ENCODE peak calls at places on chromosomes 13 and 19, in six cellular contexts. One of them, this sample, is unnamed.

GRCh38 chr19:41298327-41298964 is 11.5 kb upstream of the CCDC97 start:
- DNase-seq in left ventricle myocardium inferior: peak
- DNase-seq in A549: no peak
- DNase-seq in RWPE1: no peak
- DNase-seq in left lung: peak
- DNase-seq in PC-3: no peak
- DNase-seq in this sample: no peak

GRCh38 chr19:17787274-17787913 is 7.5 kb upstream of the B3GNT3 start:
- DNase-seq in left ventricle myocardium inferior: no peak
- DNase-seq in A549: no peak
- DNase-seq in RWPE1: no peak
- DNase-seq in left lung: no peak
- DNase-seq in PC-3: no peak
- DNase-seq in this sample: no peak

GRCh38 chr19:55452381-55453325 is 8.8 kb downstream of the ISOC2 start:
- DNase-seq in left ventricle myocardium inferior: peak
- DNase-seq in A549: peak
- DNase-seq in RWPE1: peak
- DNase-seq in left lung: no peak
- DNase-seq in PC-3: peak
- DNase-seq in this sample: no peak

GRCh38 chr13:51549050-51549449 is 35.2 kb upstream of the WDFY2 start:
- DNase-seq in left ventricle myocardium inferior: no peak
- DNase-seq in A549: peak
- DNase-seq in RWPE1: no peak
- DNase-seq in left lung: peak
- DNase-seq in PC-3: no peak
- DNase-seq in this sample: no peak

GRCh38 chr13:94416454-94417080 is 62.9 kb downstream of the DCT start:
- DNase-seq in left ventricle myocardium inferior: no peak
- DNase-seq in A549: peak
- DNase-seq in RWPE1: no peak
- DNase-seq in left lung: no peak
- DNase-seq in PC-3: peak
- DNase-seq in this sample: no peak

GRCh38 chr13:32838985-32839384 is 177.2 kb upstream of the KL start:
- DNase-seq in left ventricle myocardium inferior: no peak
- DNase-seq in A549: peak
- DNase-seq in RWPE1: no peak
- DNase-seq in left lung: no peak
- DNase-seq in PC-3: peak
- DNase-seq in this sample: peak

GRCh38 chr13:45269204-45269603 is 68.4 kb upstream of the KCTD4 start:
- DNase-seq in left ventricle myocardium inferior: no peak
- DNase-seq in A549: no peak
- DNase-seq in RWPE1: no peak
- DNase-seq in left lung: no peak
- DNase-seq in PC-3: peak
- DNase-seq in this sample: no peak

GRCh38 chr19:54430306-54431254 is 15.3 kb downstream of the TTYH1 start:
- DNase-seq in left ventricle myocardium inferior: peak
- DNase-seq in A549: peak
- DNase-seq in RWPE1: peak
- DNase-seq in left lung: no peak
- DNase-seq in PC-3: peak
- DNase-seq in this sample: peak

GRCh38 chr19:52602931-52603330 is 32.8 kb downstream of the ZNF701 start:
- DNase-seq in left ventricle myocardium inferior: no peak
- DNase-seq in A549: no peak
- DNase-seq in RWPE1: peak
- DNase-seq in left lung: no peak
- DNase-seq in PC-3: peak
- DNase-seq in this sample: no peak

GRCh38 chr19:39411006-39411831 is 1.2 kb upstream of the PLEKHG2 start:
- DNase-seq in left ventricle myocardium inferior: no peak
- DNase-seq in A549: peak
- DNase-seq in RWPE1: no peak
- DNase-seq in left lung: peak
- DNase-seq in PC-3: no peak
- DNase-seq in this sample: no peak

GRCh38 chr19:16889883-16890460 is 1.2 kb downstream of the F2RL3 start:
- DNase-seq in left ventricle myocardium inferior: no peak
- DNase-seq in A549: no peak
- DNase-seq in RWPE1: no peak
- DNase-seq in left lung: no peak
- DNase-seq in PC-3: no peak
- DNase-seq in this sample: no peak

GRCh38 chr13:36261976-36262375 is 35.6 kb downstream of the CCDC169 start:
- DNase-seq in left ventricle myocardium inferior: no peak
- DNase-seq in A549: no peak
- DNase-seq in RWPE1: no peak
- DNase-seq in left lung: no peak
- DNase-seq in PC-3: no peak
- DNase-seq in this sample: no peak

GRCh38 chr19:19406878-19407639 is 1.6 kb downstream of the GATAD2A start:
- DNase-seq in left ventricle myocardium inferior: no peak
- DNase-seq in A549: peak
- DNase-seq in RWPE1: no peak
- DNase-seq in left lung: peak
- DNase-seq in PC-3: peak
- DNase-seq in this sample: no peak

GRCh38 chr13:77048592-77048991 is 21.6 kb upstream of the FBXL3 start:
- DNase-seq in left ventricle myocardium inferior: no peak
- DNase-seq in A549: no peak
- DNase-seq in RWPE1: no peak
- DNase-seq in left lung: no peak
- DNase-seq in PC-3: no peak
- DNase-seq in this sample: no peak

DNA sequence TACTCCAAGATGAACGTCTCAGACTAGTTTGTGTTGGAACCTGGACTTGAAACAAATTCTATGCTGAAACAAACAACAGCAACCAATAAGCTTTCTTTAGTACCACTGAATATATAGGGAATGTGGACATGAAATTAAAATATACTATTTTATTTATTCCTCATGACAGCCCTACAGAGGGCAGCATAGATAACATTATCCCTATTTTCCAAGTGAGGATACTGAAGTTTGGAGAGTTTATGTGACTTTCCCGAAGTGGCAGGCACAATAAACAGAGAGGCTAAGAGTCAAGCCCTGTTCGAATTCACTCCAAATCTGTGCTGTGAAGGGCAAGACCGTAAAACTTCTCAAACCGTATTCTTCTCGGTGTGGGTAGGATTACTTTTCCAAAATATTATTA is 509.9 kb upstream of the GPC6 start:
- DNase-seq in left ventricle myocardium inferior: no peak
- DNase-seq in A549: no peak
- DNase-seq in RWPE1: no peak
- DNase-seq in left lung: no peak
- DNase-seq in PC-3: peak
- DNase-seq in this sample: no peak
- TF ChIP-seq CTCF in left ventricle myocardium inferior: peak
- TF ChIP-seq CTCF in A549: no peak
- TF ChIP-seq CTCF in RWPE1: no peak
- TF ChIP-seq CTCF in left lung: no peak
- TF ChIP-seq CTCF in PC-3: peak
- TF ChIP-seq CTCF in this sample: no peak

GRCh38 chr13:102724923-102725322 is 30.1 kb upstream of the METTL21C start:
- DNase-seq in left ventricle myocardium inferior: no peak
- DNase-seq in A549: peak
- DNase-seq in RWPE1: peak
- DNase-seq in left lung: no peak
- DNase-seq in PC-3: peak
- DNase-seq in this sample: no peak
- TF ChIP-seq CTCF in left ventricle myocardium inferior: peak
- TF ChIP-seq CTCF in A549: peak
- TF ChIP-seq CTCF in RWPE1: peak
- TF ChIP-seq CTCF in left lung: peak
- TF ChIP-seq CTCF in PC-3: peak
- TF ChIP-seq CTCF in this sample: no peak

GRCh38 chr19:34343751-34344150 is 21.2 kb upstream of the GPI start:
- DNase-seq in left ventricle myocardium inferior: no peak
- DNase-seq in A549: no peak
- DNase-seq in RWPE1: no peak
- DNase-seq in left lung: no peak
- DNase-seq in PC-3: no peak
- DNase-seq in this sample: no peak

GRCh38 chr19:34347561-34348165 is 17.3 kb upstream of the GPI start:
- DNase-seq in left ventricle myocardium inferior: no peak
- DNase-seq in A549: no peak
- DNase-seq in RWPE1: no peak
- DNase-seq in left lung: no peak
- DNase-seq in PC-3: no peak
- DNase-seq in this sample: no peak

GRCh38 chr19:34341935-34342680 is 22.9 kb upstream of the GPI start:
- DNase-seq in left ventricle myocardium inferior: no peak
- DNase-seq in A549: no peak
- DNase-seq in RWPE1: no peak
- DNase-seq in left lung: no peak
- DNase-seq in PC-3: no peak
- DNase-seq in this sample: no peak

GRCh38 chr19:34348899-34349487 is 16.0 kb upstream of the GPI start:
- DNase-seq in left ventricle myocardium inferior: no peak
- DNase-seq in A549: no peak
- DNase-seq in RWPE1: no peak
- DNase-seq in left lung: no peak
- DNase-seq in PC-3: no peak
- DNase-seq in this sample: no peak

GRCh38 chr19:34345934-34346333 is 19.1 kb upstream of the GPI start:
- DNase-seq in left ventricle myocardium inferior: peak
- DNase-seq in A549: peak
- DNase-seq in RWPE1: peak
- DNase-seq in left lung: peak
- DNase-seq in PC-3: peak
- DNase-seq in this sample: peak
- TF ChIP-seq CTCF in left ventricle myocardium inferior: peak
- TF ChIP-seq CTCF in A549: peak
- TF ChIP-seq CTCF in RWPE1: peak
- TF ChIP-seq CTCF in left lung: peak
- TF ChIP-seq CTCF in PC-3: peak
- TF ChIP-seq CTCF in this sample: peak

GRCh38 chr13:110511509-110512181 is 49.9 kb downstream of the RAB20 start:
- DNase-seq in left ventricle myocardium inferior: no peak
- DNase-seq in A549: no peak
- DNase-seq in RWPE1: no peak
- DNase-seq in left lung: no peak
- DNase-seq in PC-3: no peak
- DNase-seq in this sample: no peak
- TF ChIP-seq CTCF in left ventricle myocardium inferior: no peak
- TF ChIP-seq CTCF in A549: no peak
- TF ChIP-seq CTCF in RWPE1: no peak
- TF ChIP-seq CTCF in left lung: no peak
- TF ChIP-seq CTCF in PC-3: no peak
- TF ChIP-seq CTCF in this sample: no peak

DNA sequence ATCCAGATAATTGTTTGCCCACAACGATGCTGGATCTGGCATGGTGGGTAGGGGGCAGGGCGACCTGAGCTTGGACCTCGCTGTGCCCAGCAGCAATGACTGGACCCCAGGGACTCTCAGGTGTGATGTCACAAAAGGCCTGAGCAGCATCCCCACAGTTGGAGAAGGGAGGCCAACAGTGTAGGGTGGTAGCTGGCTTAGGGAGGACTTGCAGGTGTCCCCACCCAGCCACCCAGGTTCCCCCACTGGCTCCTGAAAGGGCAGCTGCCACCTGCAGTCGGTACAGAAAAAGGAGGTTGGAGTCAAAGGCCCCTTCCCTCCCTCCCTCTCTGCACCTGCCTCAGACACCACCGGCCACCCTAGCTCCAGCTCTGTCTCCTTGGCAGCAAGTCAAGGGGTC is at the start of gene PCP2:
- DNase-seq in left ventricle myocardium inferior: no peak
- DNase-seq in A549: no peak
- DNase-seq in RWPE1: no peak
- DNase-seq in left lung: no peak
- DNase-seq in PC-3: no peak
- DNase-seq in this sample: no peak
- TF ChIP-seq CTCF in left ventricle myocardium inferior: no peak
- TF ChIP-seq CTCF in A549: no peak
- TF ChIP-seq CTCF in RWPE1: no peak
- TF ChIP-seq CTCF in left lung: no peak
- TF ChIP-seq CTCF in PC-3: no peak
- TF ChIP-seq CTCF in this sample: no peak

DNA sequence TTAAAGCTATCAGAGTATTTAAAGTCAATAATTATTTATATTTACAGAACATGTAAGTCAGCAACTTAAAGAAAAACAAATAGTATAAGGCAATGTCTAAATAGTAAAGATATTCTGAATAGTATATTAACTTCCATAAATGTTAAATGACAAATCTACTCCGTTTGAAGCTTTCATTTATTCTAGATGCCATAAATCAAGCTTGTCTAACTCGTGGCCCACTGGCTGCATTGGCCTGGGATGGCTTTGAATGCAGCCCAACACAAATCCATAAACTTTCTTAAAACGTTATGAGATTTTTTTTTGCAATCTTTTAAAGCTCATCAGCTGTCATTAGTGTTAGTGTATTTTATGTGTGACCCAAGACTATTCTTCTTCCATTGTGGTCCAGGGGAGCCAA is 1117.1 kb upstream of the PCDH9 start:
- DNase-seq in left ventricle myocardium inferior: no peak
- DNase-seq in A549: no peak
- DNase-seq in RWPE1: no peak
- DNase-seq in left lung: no peak
- DNase-seq in PC-3: no peak
- DNase-seq in this sample: no peak
- TF ChIP-seq CTCF in left ventricle myocardium inferior: no peak
- TF ChIP-seq CTCF in A549: no peak
- TF ChIP-seq CTCF in RWPE1: no peak
- TF ChIP-seq CTCF in left lung: no peak
- TF ChIP-seq CTCF in PC-3: no peak
- TF ChIP-seq CTCF in this sample: no peak

GRCh38 chr19:28012361-28012760 is 1200.6 kb downstream of the UQCRFS1 start:
- DNase-seq in left ventricle myocardium inferior: no peak
- DNase-seq in A549: no peak
- DNase-seq in RWPE1: no peak
- DNase-seq in left lung: no peak
- DNase-seq in PC-3: no peak
- DNase-seq in this sample: no peak
- TF ChIP-seq CTCF in left ventricle myocardium inferior: no peak
- TF ChIP-seq CTCF in A549: no peak
- TF ChIP-seq CTCF in RWPE1: no peak
- TF ChIP-seq CTCF in left lung: no peak
- TF ChIP-seq CTCF in PC-3: no peak
- TF ChIP-seq CTCF in this sample: no peak

DNA sequence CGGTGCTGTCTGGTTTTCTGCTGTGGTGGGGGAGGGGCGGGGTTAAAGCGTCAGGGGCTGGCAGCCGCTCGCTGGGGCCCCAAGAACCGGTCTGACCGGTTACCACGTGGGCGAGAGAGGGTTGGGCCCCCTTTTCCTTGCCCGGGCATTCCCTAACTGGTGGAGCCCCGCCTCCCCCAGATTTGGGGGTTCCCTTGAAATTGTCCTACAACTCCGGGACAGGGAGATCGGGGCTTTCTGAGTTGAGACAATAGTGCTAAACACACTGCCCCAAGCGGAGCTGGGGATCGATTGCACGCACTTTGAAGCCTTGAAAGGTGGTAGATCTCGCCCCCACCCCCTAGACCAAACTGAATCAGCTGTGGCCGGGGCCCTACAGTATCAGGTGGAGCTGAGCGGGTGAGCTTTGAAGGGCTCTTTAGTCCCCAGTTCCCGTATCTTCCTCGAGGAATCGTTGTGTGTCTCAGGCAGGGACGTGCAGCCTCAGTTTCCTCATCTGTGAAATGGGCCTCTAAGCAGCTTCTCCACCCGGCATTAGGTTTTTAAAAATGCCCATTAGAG is 4.8 kb downstream of the IER2 start:
- DNase-seq in left ventricle myocardium inferior: peak
- DNase-seq in A549: no peak
- DNase-seq in RWPE1: peak
- DNase-seq in left lung: peak
- DNase-seq in PC-3: peak
- DNase-seq in this sample: peak
- TF ChIP-seq CTCF in left ventricle myocardium inferior: no peak
- TF ChIP-seq CTCF in A549: peak
- TF ChIP-seq CTCF in RWPE1: peak
- TF ChIP-seq CTCF in left lung: no peak
- TF ChIP-seq CTCF in PC-3: peak
- TF ChIP-seq CTCF in this sample: peak

This sample was measured in GM13976.